ENCODE peak calls at places on chromosome 7, in five cellular contexts. Z is cardiac fibroblast, F is nephron progenitor cell, A is mesothelial cell of epicardium, I is GM10248. K is an unnamed sample.

GRCh38 chr7:131190581-131190980 is 137.1 kb upstream of the MKLN1 start:
- DNase-seq in A (no peak), I (no peak), F (no peak), Z (no peak), K (no peak)

GRCh38 chr7:8084772-8085171 is 116.2 kb downstream of the GLCCI1 start:
- DNase-seq in A (no peak), F (no peak), I (no peak), Z (no peak), K (no peak)

GRCh38 chr7:38153515-38153914 is 24.5 kb upstream of the STARD3NL start:
- DNase-seq in A (no peak), I (no peak), F (no peak), Z (no peak), K (no peak)

GRCh38 chr7:41122256-41122987 is 580.5 kb downstream of the INHBA start:
- DNase-seq in I (no peak), F (no peak), Z (no peak), A (no peak), K (no peak)

GRCh38 chr7:113622796-113623195 is 296.0 kb downstream of the PPP1R3A start:
- DNase-seq in A (no peak), F (no peak), I (no peak), Z (no peak), K (no peak)

GRCh38 chr7:149564340-149565095 is 66.9 kb upstream of the ZNF746 start:
- DNase-seq in I (no peak), F (no peak), A (no peak), Z (no peak), K (no peak)

GRCh38 chr7:163971-164881 is 28.1 kb upstream of the FAM20C start:
- DNase-seq in Z (no peak), I (no peak), F (no peak), A (no peak), K (no peak)

GRCh38 chr7:105352018-105352612 is 36.6 kb downstream of the SRPK2 start:
- DNase-seq in I (peak), A (no peak), Z (peak), F (no peak), K (no peak)

GRCh38 chr7:70092314-70093303 is 494.3 kb downstream of the AUTS2 start:
- DNase-seq in Z (no peak), F (no peak), I (no peak), A (peak), K (no peak)

GRCh38 chr7:39656415-39656814 is 33.0 kb downstream of the RALA start:
- DNase-seq in A (no peak), Z (no peak), F (no peak), I (no peak), K (no peak)

GRCh38 chr7:29968683-29969457 is 20.7 kb downstream of the SCRN1 start:
- DNase-seq in I (no peak), Z (peak), A (no peak), F (no peak), K (no peak)

GRCh38 chr7:5523052-5523711 is 99.5 kb upstream of the TNRC18 start:
- DNase-seq in A (no peak), F (no peak), Z (peak), I (no peak), K (no peak)

GRCh38 chr7:44066494-44067063 is 1.2 kb upstream of the PGAM2 start:
- DNase-seq in I (no peak), F (no peak), A (no peak), Z (peak), K (no peak)

GRCh38 chr7:134755422-134756022 is 23.9 kb upstream of the CALD1 start:
- DNase-seq in F (peak), Z (peak), I (no peak), A (no peak), K (no peak)

GRCh38 chr7:39746162-39746782 is 122.9 kb downstream of the RALA start:
- DNase-seq in A (peak), I (peak), F (peak), Z (peak), K (no peak)

GRCh38 chr7:88040694-88041093 is 106.6 kb downstream of the ADAM22 start:
- DNase-seq in Z (peak), I (no peak), F (no peak), A (no peak), K (peak)

GRCh38 chr7:11109659-11110058 is 136.0 kb downstream of the PHF14 start:
- DNase-seq in A (no peak), I (no peak), F (no peak), Z (no peak), K (no peak)

GRCh38 chr7:91557789-91558396 is 293.7 kb downstream of the FZD1 start:
- DNase-seq in I (peak), Z (peak), F (no peak), A (no peak), K (peak)

GRCh38 chr7:77674878-77675277 is 21.4 kb upstream of the RSBN1L start:
- DNase-seq in F (no peak), Z (peak), I (no peak), A (no peak), K (no peak)

GRCh38 chr7:17043012-17043877 is 161.5 kb upstream of the AGR3 start:
- DNase-seq in F (no peak), I (no peak), A (no peak), Z (peak), K (no peak)

GRCh38 chr7:136637826-136638225 is 230.6 kb upstream of the CHRM2 start:
- DNase-seq in Z (no peak), A (no peak), F (no peak), I (no peak), K (no peak)

GRCh38 chr7:130821864-130822263 is 87.9 kb upstream of the KLF14 start:
- DNase-seq in A (no peak), Z (peak), F (no peak), I (no peak), K (no peak)

GRCh38 chr7:77710861-77711260 is 14.6 kb downstream of the RSBN1L start:
- DNase-seq in Z (no peak), F (no peak), I (no peak), A (no peak), K (no peak)

GRCh38 chr7:69411466-69411865 is 186.8 kb upstream of the AUTS2 start:
- DNase-seq in Z (no peak), A (no peak), F (peak), I (no peak), K (no peak)

GRCh38 chr7:92612501-92612900 is 22.3 kb upstream of the FAM133B start:
- DNase-seq in F (no peak), I (no peak), A (no peak), Z (no peak), K (no peak)

GRCh38 chr7:92611735-92612134 is 21.5 kb upstream of the FAM133B start:
- DNase-seq in A (no peak), I (no peak), F (no peak), Z (no peak), K (no peak)

GRCh38 chr7:92608380-92609322 is 18.5 kb upstream of the FAM133B start:
- DNase-seq in F (peak), A (peak), Z (no peak), I (no peak), K (no peak)

GRCh38 chr7:92606985-92607384 is 16.8 kb upstream of the FAM133B start:
- DNase-seq in A (no peak), Z (no peak), F (no peak), I (no peak), K (no peak)

GRCh38 chr7:92609921-92610518 is 19.8 kb upstream of the FAM133B start:
- DNase-seq in Z (peak), A (no peak), F (no peak), I (no peak), K (no peak)
- TF ChIP-seq CTCF in Z (peak), A (peak), F (peak), I (peak), K (peak)

GRCh38 chr7:47670738-47671137 is 88.8 kb upstream of the TNS3 start:
- DNase-seq in Z (no peak), I (peak), F (no peak), A (no peak), K (no peak)

GRCh38 chr7:47672267-47672920 is 90.5 kb upstream of the TNS3 start:
- DNase-seq in Z (no peak), I (no peak), A (no peak), F (no peak), K (no peak)

GRCh38 chr7:47671358-47671757 is 89.4 kb upstream of the TNS3 start:
- DNase-seq in F (no peak), A (no peak), Z (no peak), I (no peak), K (no peak)

GRCh38 chr7:47666164-47666862 is 84.4 kb upstream of the TNS3 start:
- DNase-seq in Z (peak), A (no peak), I (no peak), F (no peak), K (no peak)

GRCh38 chr7:47669178-47669878 is 87.4 kb upstream of the TNS3 start:
- DNase-seq in A (no peak), I (peak), Z (peak), F (no peak), K (peak)
- TF ChIP-seq CTCF in A (no peak), I (no peak), Z (no peak), F (no peak), K (no peak)

DNA sequence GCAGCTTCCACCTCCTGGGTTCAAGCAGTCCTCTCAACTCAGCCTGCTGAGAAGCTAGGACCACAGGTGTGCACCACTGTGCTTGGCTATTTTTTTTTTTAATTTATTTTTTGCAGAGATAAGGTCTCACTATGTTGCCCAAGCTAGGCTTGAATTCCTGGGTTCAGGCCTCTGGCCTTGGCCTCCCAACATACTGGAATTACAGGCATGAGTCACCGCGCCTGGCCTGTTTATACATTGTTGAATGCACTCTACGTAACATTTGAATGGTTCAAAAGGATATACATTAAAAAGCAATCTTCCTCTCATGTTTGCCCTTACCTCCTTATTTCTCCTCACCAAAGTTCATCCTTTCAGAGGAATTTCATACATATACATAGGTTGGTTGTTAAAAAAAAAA is 7.2 kb upstream of the SNX10 start:
- DNase-seq in Z (no peak), I (no peak), A (no peak), F (no peak), K (no peak)
- TF ChIP-seq CTCF in Z (no peak), I (no peak), A (no peak), F (no peak), K (no peak)

DNA sequence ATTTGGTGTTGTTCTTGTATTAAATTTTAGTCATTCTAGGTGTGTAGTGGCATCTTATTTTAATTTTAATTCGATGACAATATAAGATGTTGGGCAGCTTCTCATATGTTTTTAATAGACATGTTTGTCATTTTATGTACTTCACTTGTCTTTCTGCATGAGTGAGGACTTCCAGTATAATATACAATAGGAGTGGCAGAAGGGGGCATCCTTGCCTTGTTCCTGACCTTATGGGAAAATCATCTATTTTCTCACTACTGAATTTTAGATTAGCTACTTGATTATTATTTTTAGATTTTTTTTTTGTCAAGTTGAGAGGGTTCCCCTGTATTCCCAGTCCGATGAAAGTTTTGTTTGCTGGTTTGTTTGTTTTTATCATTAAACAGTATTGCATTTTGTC is 495.2 kb upstream of the GRM3 start:
- DNase-seq in F (no peak), A (no peak), I (no peak), Z (no peak), K (no peak)
- TF ChIP-seq CTCF in F (no peak), A (no peak), I (no peak), Z (no peak), K (no peak)